ENCODE peak calls at places on chromosome 18, in nine cellular contexts. G, J, P, I, D, W, T, M and R are unnamed samples.

GRCh38 chr18:50099725-50100414 is 95.1 kb downstream of the MYO5B start:
- DNase-seq in I (no peak), G (no peak), M (peak; percentile 95), J (peak; percentile 90), T (peak; percentile 32), D (no peak), P (no peak), W (peak; percentile 25), R (no peak)

GRCh38 chr18:45571714-45572113 is 43.6 kb upstream of the SLC14A2 start:
- DNase-seq in J (no peak), G (no peak), I (no peak), T (peak; percentile 0), M (no peak), D (no peak), W (peak; percentile 11), P (no peak), R (no peak)

GRCh38 chr18:58860747-58861224 is 3.9 kb upstream of the ZNF532 start:
- DNase-seq in J (no peak), P (no peak), W (peak; percentile 33), D (no peak), I (no peak), T (no peak), G (no peak), M (no peak), R (no peak)

GRCh38 chr18:11154369-11154982 is 5.1 kb upstream of the PIEZO2 start:
- DNase-seq in P (no peak), D (no peak), W (peak; percentile 78), M (peak; percentile 59), G (no peak), T (peak; percentile 76), I (no peak), J (peak; percentile 55), R (no peak)

GRCh38 chr18:35619468-35619867 is 37.9 kb downstream of the GALNT1 start:
- DNase-seq in D (no peak), I (no peak), P (no peak), J (no peak), G (no peak), W (no peak), M (peak; percentile 29), T (no peak), R (no peak)

GRCh38 chr18:2538236-2538635 is 33.1 kb downstream of the METTL4 start:
- DNase-seq in G (no peak), D (no peak), T (no peak), W (peak; percentile 25), M (no peak), I (no peak), J (no peak), P (no peak), R (no peak)

GRCh38 chr18:23354625-23355024 is 98.5 kb upstream of the RIOK3 start:
- DNase-seq in T (no peak), J (peak; percentile 40), P (no peak), M (peak; percentile 28), W (peak; percentile 57), I (no peak), D (no peak), G (no peak), R (no peak)

GRCh38 chr18:69655816-69656215 is 255.1 kb downstream of the DOK6 start:
- DNase-seq in J (no peak), T (no peak), I (no peak), P (no peak), M (no peak), D (no peak), G (no peak), W (no peak), R (no peak)

GRCh38 chr18:46337206-46337710 is 233.1 kb downstream of the HAUS1 start:
- DNase-seq in P (no peak), W (no peak), T (no peak), I (no peak), D (no peak), G (no peak), M (no peak), J (no peak), R (no peak)

GRCh38 chr18:59691996-59692395 is 5.2 kb downstream of the CCBE1 start:
- DNase-seq in M (no peak), P (no peak), G (no peak), W (peak; percentile 37), T (no peak), I (no peak), J (peak; percentile 55), D (no peak), R (no peak)

GRCh38 chr18:12061685-12062084 is 32.0 kb upstream of the ANKRD62 start:
- DNase-seq in W (no peak), I (no peak), D (no peak), G (no peak), J (no peak), M (no peak), P (no peak), T (no peak), R (no peak)

GRCh38 chr18:43596106-43596712 is 318.9 kb upstream of the SYT4 start:
- DNase-seq in P (no peak), W (peak; percentile 56), G (no peak), M (peak; percentile 29), J (peak; percentile 23), T (peak; percentile 1), D (no peak), I (no peak), R (no peak)

GRCh38 chr18:48296581-48296980 is 112.6 kb downstream of the ZBTB7C start:
- DNase-seq in D (no peak), J (no peak), G (no peak), I (no peak), T (no peak), P (no peak), M (no peak), W (no peak), R (no peak)

GRCh38 chr18:55641501-55641900 is 53.5 kb upstream of the TCF4 start:
- DNase-seq in T (no peak), I (no peak), D (no peak), P (no peak), M (peak; percentile 83), G (no peak), J (no peak), W (no peak), R (no peak)

GRCh38 chr18:76354348-76354747 is 140.7 kb downstream of the ZNF516 start:
- DNase-seq in P (no peak), W (peak; percentile 48), T (no peak), J (peak; percentile 44), M (peak; percentile 16), D (no peak), G (no peak), I (no peak), R (no peak)

GRCh38 chr18:68267583-68267982 is 447.3 kb downstream of the TMX3 start:
- DNase-seq in W (peak; percentile 84), J (peak; percentile 95), M (peak; percentile 83), G (no peak), D (no peak), I (no peak), P (no peak), T (no peak), R (no peak)

GRCh38 chr18:10301831-10302483 is 152.5 kb upstream of the APCDD1 start:
- DNase-seq in G (no peak), D (no peak), I (no peak), P (no peak), T (no peak), M (peak; percentile 37), W (no peak), J (no peak), R (no peak)

GRCh38 chr18:54608008-54608642 is 17.1 kb downstream of the DYNAP start:
- DNase-seq in I (no peak), T (peak; percentile 38), J (peak; percentile 28), G (no peak), D (no peak), M (peak; percentile 37), P (no peak), W (peak; percentile 41), R (no peak)

GRCh38 chr18:50679656-50680055 is 119.8 kb downstream of the MAPK4 start:
- DNase-seq in I (no peak), W (no peak), D (no peak), P (no peak), T (no peak), J (no peak), M (no peak), G (no peak), R (no peak)

GRCh38 chr18:26440644-26441043 is 107.7 kb downstream of the KCTD1 start:
- DNase-seq in J (no peak), T (no peak), D (no peak), I (no peak), W (no peak), P (no peak), G (no peak), M (peak; percentile 19), R (no peak)

GRCh38 chr18:28112056-28112470 is 64.9 kb downstream of the CDH2 start:
- DNase-seq in W (peak; percentile 73), J (peak; percentile 68), M (peak; percentile 81), G (no peak), I (no peak), T (no peak), P (no peak), D (no peak), R (no peak)

GRCh38 chr18:48857023-48857694 is 93.6 kb downstream of the SMAD7 start:
- DNase-seq in W (no peak), I (no peak), T (no peak), P (no peak), D (no peak), G (no peak), J (no peak), M (no peak), R (no peak)

GRCh38 chr18:61274561-61274960 is 58.7 kb upstream of the CDH20 start:
- DNase-seq in J (no peak), I (no peak), M (no peak), W (no peak), D (no peak), G (no peak), P (no peak), T (no peak), R (no peak)

GRCh38 chr18:11663630-11664029 is 25.4 kb upstream of the GNAL start:
- DNase-seq in W (no peak), D (no peak), J (no peak), M (no peak), P (no peak), I (no peak), T (no peak), G (no peak), R (no peak)

GRCh38 chr18:55634545-55634944 is 46.6 kb upstream of the TCF4 start:
- DNase-seq in P (no peak), T (no peak), M (peak; percentile 68), I (no peak), D (no peak), W (peak; percentile 78), J (peak; percentile 90), G (no peak), R (no peak)